ENCODE peak calls at places on chromosomes 6 and 20, in eight cellular contexts. One of them, this sample, is unnamed.

GRCh38 chr20:63957004-63957689 is 931 bp upstream of the UCKL1 start:
- DNase-seq in suprapubic skin: no peak
- DNase-seq in lower leg skin: no peak
- DNase-seq in K562: peak
- DNase-seq in H1: peak
- DNase-seq in IMR-90: peak
- DNase-seq in A549: peak
- DNase-seq in testis: peak
- DNase-seq in this sample: no peak

GRCh38 chr6:15355683-15356099 is 109.8 kb downstream of the JARID2 start:
- DNase-seq in suprapubic skin: no peak
- DNase-seq in lower leg skin: no peak
- DNase-seq in K562: no peak
- DNase-seq in H1: no peak
- DNase-seq in IMR-90: peak
- DNase-seq in A549: no peak
- DNase-seq in testis: no peak
- DNase-seq in this sample: no peak

GRCh38 chr20:57437672-57438330 is 46.6 kb downstream of the RBM38 start:
- DNase-seq in suprapubic skin: no peak
- DNase-seq in lower leg skin: no peak
- DNase-seq in K562: no peak
- DNase-seq in H1: no peak
- DNase-seq in IMR-90: no peak
- DNase-seq in A549: no peak
- DNase-seq in testis: no peak
- DNase-seq in this sample: no peak

GRCh38 chr6:52640170-52640569 is 30.7 kb upstream of the TMEM14A start:
- DNase-seq in suprapubic skin: no peak
- DNase-seq in lower leg skin: no peak
- DNase-seq in K562: no peak
- DNase-seq in H1: no peak
- DNase-seq in IMR-90: peak
- DNase-seq in A549: no peak
- DNase-seq in testis: no peak
- DNase-seq in this sample: no peak

GRCh38 chr6:132096245-132096644 is 145.1 kb upstream of the CCN2 start:
- DNase-seq in suprapubic skin: no peak
- DNase-seq in lower leg skin: peak
- DNase-seq in K562: no peak
- DNase-seq in H1: no peak
- DNase-seq in IMR-90: no peak
- DNase-seq in A549: no peak
- DNase-seq in testis: no peak
- DNase-seq in this sample: no peak

GRCh38 chr6:134826889-134827737 is 122.8 kb downstream of the ALDH8A1 start:
- DNase-seq in suprapubic skin: peak
- DNase-seq in lower leg skin: peak
- DNase-seq in K562: no peak
- DNase-seq in H1: no peak
- DNase-seq in IMR-90: peak
- DNase-seq in A549: no peak
- DNase-seq in testis: no peak
- DNase-seq in this sample: peak

GRCh38 chr20:61757678-61758555 is 307.8 kb downstream of the TAF4 start:
- DNase-seq in suprapubic skin: no peak
- DNase-seq in lower leg skin: no peak
- DNase-seq in K562: no peak
- DNase-seq in H1: no peak
- DNase-seq in IMR-90: peak
- DNase-seq in A549: no peak
- DNase-seq in testis: no peak
- DNase-seq in this sample: no peak

GRCh38 chr6:157550114-157550989 is 169.4 kb downstream of the ZDHHC14 start:
- DNase-seq in suprapubic skin: no peak
- DNase-seq in lower leg skin: no peak
- DNase-seq in K562: no peak
- DNase-seq in H1: no peak
- DNase-seq in IMR-90: no peak
- DNase-seq in A549: no peak
- DNase-seq in testis: no peak
- DNase-seq in this sample: peak

GRCh38 chr20:17963114-17963897 is 5.3 kb downstream of the SNX5 start:
- DNase-seq in suprapubic skin: no peak
- DNase-seq in lower leg skin: no peak
- DNase-seq in K562: no peak
- DNase-seq in H1: no peak
- DNase-seq in IMR-90: no peak
- DNase-seq in A549: no peak
- DNase-seq in testis: no peak
- DNase-seq in this sample: no peak

GRCh38 chr6:47134476-47135189 is 92.5 kb upstream of the ADGRF1 start:
- DNase-seq in suprapubic skin: no peak
- DNase-seq in lower leg skin: no peak
- DNase-seq in K562: peak
- DNase-seq in H1: no peak
- DNase-seq in IMR-90: peak
- DNase-seq in A549: peak
- DNase-seq in testis: no peak
- DNase-seq in this sample: no peak

DNA sequence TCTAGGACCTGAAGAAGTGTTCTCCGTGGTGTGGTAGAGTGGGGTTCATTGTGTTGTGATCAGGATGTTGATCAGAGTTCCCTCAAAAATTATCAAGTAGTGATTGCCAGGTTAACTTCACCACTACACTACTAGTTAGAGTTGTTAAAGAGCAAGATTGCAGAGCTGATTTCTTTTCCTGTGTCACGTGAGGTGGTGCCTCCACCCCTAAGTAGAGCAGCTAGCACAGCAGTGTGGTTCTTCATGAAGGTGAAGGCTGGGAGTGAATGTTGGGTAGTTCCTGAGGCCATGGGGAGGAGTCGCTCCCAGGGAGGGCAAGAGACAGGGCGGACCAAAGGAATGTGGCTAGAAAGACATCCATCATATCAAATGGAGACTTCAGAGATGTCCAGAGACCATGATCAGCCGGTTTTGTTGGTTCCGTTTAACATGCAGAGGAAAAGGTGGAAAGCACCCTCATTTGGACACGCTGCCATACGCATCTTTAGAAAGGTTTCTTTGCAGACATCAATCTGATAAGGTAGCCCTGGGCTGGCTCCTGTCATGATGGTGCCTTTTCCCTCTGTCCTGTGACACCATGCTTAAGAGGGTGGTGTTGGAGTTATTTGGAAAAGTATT is 79.2 kb upstream of the IYD start:
- DNase-seq in suprapubic skin: peak
- DNase-seq in lower leg skin: no peak
- DNase-seq in K562: no peak
- DNase-seq in H1: no peak
- DNase-seq in IMR-90: no peak
- DNase-seq in A549: no peak
- DNase-seq in testis: no peak
- DNase-seq in this sample: no peak
- TF ChIP-seq POLR2A in suprapubic skin: no peak
- TF ChIP-seq POLR2A in lower leg skin: no peak
- TF ChIP-seq POLR2A in K562: no peak
- TF ChIP-seq POLR2A in H1: no peak
- TF ChIP-seq POLR2A in IMR-90: no peak
- TF ChIP-seq POLR2A in A549: no peak
- TF ChIP-seq POLR2A in testis: no peak
- TF ChIP-seq POLR2A in this sample: no peak

GRCh38 chr6:35259194-35259945 is at the start of gene ZNF76:
- DNase-seq in suprapubic skin: peak
- DNase-seq in lower leg skin: peak
- DNase-seq in K562: peak
- DNase-seq in H1: peak
- DNase-seq in IMR-90: peak
- DNase-seq in A549: peak
- DNase-seq in testis: peak
- DNase-seq in this sample: no peak
- TF ChIP-seq POLR2A in suprapubic skin: no peak
- TF ChIP-seq POLR2A in lower leg skin: peak
- TF ChIP-seq POLR2A in K562: peak
- TF ChIP-seq POLR2A in H1: no peak
- TF ChIP-seq POLR2A in IMR-90: peak
- TF ChIP-seq POLR2A in A549: peak
- TF ChIP-seq POLR2A in testis: peak
- TF ChIP-seq POLR2A in this sample: no peak

DNA sequence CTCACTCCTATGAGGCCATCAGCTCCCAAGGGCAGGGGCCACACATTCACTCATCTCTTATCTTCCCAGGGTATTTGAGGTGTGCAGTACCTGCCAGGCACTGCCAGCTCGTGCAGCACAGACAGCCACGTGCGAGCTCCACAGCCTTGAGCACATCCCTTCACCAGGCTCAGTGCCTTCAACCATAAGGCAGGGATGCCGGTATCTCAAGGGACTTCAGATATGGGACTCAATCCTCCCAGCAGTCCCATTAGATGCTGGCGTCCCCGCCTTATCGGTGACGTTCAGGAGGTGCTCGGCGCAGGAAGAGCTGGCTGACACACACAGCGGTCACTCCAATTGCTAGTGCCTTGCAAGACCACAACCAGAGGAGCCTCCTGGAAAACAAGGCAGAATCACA is 47.0 kb downstream of the EZR start:
- DNase-seq in suprapubic skin: no peak
- DNase-seq in lower leg skin: no peak
- DNase-seq in K562: no peak
- DNase-seq in H1: no peak
- DNase-seq in IMR-90: no peak
- DNase-seq in A549: no peak
- DNase-seq in testis: no peak
- DNase-seq in this sample: no peak
- TF ChIP-seq POLR2A in suprapubic skin: no peak
- TF ChIP-seq POLR2A in lower leg skin: no peak
- TF ChIP-seq POLR2A in K562: no peak
- TF ChIP-seq POLR2A in H1: no peak
- TF ChIP-seq POLR2A in IMR-90: no peak
- TF ChIP-seq POLR2A in A549: no peak
- TF ChIP-seq POLR2A in testis: no peak
- TF ChIP-seq POLR2A in this sample: no peak

GRCh38 chr6:1201547-1202200 is 110.2 kb upstream of the FOXQ1 start:
- DNase-seq in suprapubic skin: no peak
- DNase-seq in lower leg skin: no peak
- DNase-seq in K562: no peak
- DNase-seq in H1: no peak
- DNase-seq in IMR-90: no peak
- DNase-seq in A549: no peak
- DNase-seq in testis: no peak
- DNase-seq in this sample: no peak

GRCh38 chr6:1202201-1202600 is 109.7 kb upstream of the FOXQ1 start:
- DNase-seq in suprapubic skin: no peak
- DNase-seq in lower leg skin: no peak
- DNase-seq in K562: no peak
- DNase-seq in H1: no peak
- DNase-seq in IMR-90: no peak
- DNase-seq in A549: no peak
- DNase-seq in testis: no peak
- DNase-seq in this sample: no peak

GRCh38 chr6:1200706-1201105 is 111.2 kb upstream of the FOXQ1 start:
- DNase-seq in suprapubic skin: no peak
- DNase-seq in lower leg skin: no peak
- DNase-seq in K562: no peak
- DNase-seq in H1: no peak
- DNase-seq in IMR-90: peak
- DNase-seq in A549: no peak
- DNase-seq in testis: no peak
- DNase-seq in this sample: no peak

GRCh38 chr6:1197309-1197708 is 114.6 kb upstream of the FOXQ1 start:
- DNase-seq in suprapubic skin: no peak
- DNase-seq in lower leg skin: no peak
- DNase-seq in K562: no peak
- DNase-seq in H1: no peak
- DNase-seq in IMR-90: no peak
- DNase-seq in A549: no peak
- DNase-seq in testis: no peak
- DNase-seq in this sample: no peak

GRCh38 chr6:1199981-1200637 is 111.8 kb upstream of the FOXQ1 start:
- DNase-seq in suprapubic skin: no peak
- DNase-seq in lower leg skin: no peak
- DNase-seq in K562: no peak
- DNase-seq in H1: no peak
- DNase-seq in IMR-90: peak
- DNase-seq in A549: no peak
- DNase-seq in testis: no peak
- DNase-seq in this sample: no peak
- TF ChIP-seq POLR2A in suprapubic skin: no peak
- TF ChIP-seq POLR2A in lower leg skin: no peak
- TF ChIP-seq POLR2A in K562: no peak
- TF ChIP-seq POLR2A in H1: no peak
- TF ChIP-seq POLR2A in IMR-90: no peak
- TF ChIP-seq POLR2A in A549: no peak
- TF ChIP-seq POLR2A in testis: no peak
- TF ChIP-seq POLR2A in this sample: no peak

DNA sequence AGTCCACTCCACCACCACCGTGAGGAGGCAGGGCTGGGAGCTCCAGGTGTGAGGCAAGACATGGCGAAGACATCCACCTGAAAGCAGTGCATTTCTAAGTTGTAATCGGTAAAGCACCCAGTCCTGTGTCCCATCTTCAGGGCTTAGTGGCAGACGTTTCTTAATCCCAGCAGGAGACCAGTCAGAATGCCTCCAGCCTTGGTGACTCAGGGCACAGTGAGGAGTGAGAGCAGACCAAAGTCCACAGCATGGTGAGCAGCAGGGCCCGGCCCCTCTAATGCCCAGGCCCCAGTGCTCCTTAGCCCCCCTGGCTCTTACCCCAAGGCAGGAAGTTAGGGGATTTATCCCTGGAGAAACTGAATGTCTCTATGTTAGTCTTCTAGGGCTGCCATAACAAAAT is 183.9 kb downstream of the SYNDIG1 start:
- DNase-seq in suprapubic skin: no peak
- DNase-seq in lower leg skin: no peak
- DNase-seq in K562: no peak
- DNase-seq in H1: no peak
- DNase-seq in IMR-90: peak
- DNase-seq in A549: peak
- DNase-seq in testis: no peak
- DNase-seq in this sample: no peak
- TF ChIP-seq POLR2A in suprapubic skin: no peak
- TF ChIP-seq POLR2A in lower leg skin: no peak
- TF ChIP-seq POLR2A in K562: no peak
- TF ChIP-seq POLR2A in H1: no peak
- TF ChIP-seq POLR2A in IMR-90: no peak
- TF ChIP-seq POLR2A in A549: no peak
- TF ChIP-seq POLR2A in testis: no peak
- TF ChIP-seq POLR2A in this sample: no peak